ENCODE peak calls at places on chromosomes 1 and 21, in five cellular contexts. One of them, this sample, is unnamed.

GRCh38 chr1:218025454-218025853 is 259.6 kb upstream of the RRP15 start:
- DNase-seq in fibroblast of lung: peak; percentile 52
- DNase-seq in stomach: no peak
- DNase-seq in neural crest cell: no peak
- DNase-seq in cardiac muscle cell: no peak
- DNase-seq in this sample: no peak

GRCh38 chr1:154751690-154752089 is 118.4 kb downstream of the KCNN3 start:
- DNase-seq in stomach: peak; percentile 3
- DNase-seq in neural crest cell: no peak
- DNase-seq in fibroblast of lung: peak; percentile 57
- DNase-seq in cardiac muscle cell: peak; percentile 90
- DNase-seq in this sample: no peak

GRCh38 chr1:25971044-25971881 is 26.6 kb downstream of the PAFAH2 start:
- DNase-seq in stomach: no peak
- DNase-seq in neural crest cell: no peak
- DNase-seq in cardiac muscle cell: no peak
- DNase-seq in fibroblast of lung: no peak
- DNase-seq in this sample: peak; percentile 28

GRCh38 chr1:55506686-55507577 is 291.8 kb upstream of the USP24 start:
- DNase-seq in stomach: no peak
- DNase-seq in fibroblast of lung: peak; percentile 26
- DNase-seq in cardiac muscle cell: no peak
- DNase-seq in neural crest cell: no peak
- DNase-seq in this sample: no peak

GRCh38 chr1:40819101-40819500 is 35.5 kb downstream of the KCNQ4 start:
- DNase-seq in cardiac muscle cell: no peak
- DNase-seq in stomach: no peak
- DNase-seq in fibroblast of lung: no peak
- DNase-seq in neural crest cell: no peak
- DNase-seq in this sample: no peak

GRCh38 chr1:161185282-161185682 is 8.0 kb upstream of the B4GALT3 start:
- DNase-seq in neural crest cell: no peak
- DNase-seq in fibroblast of lung: peak; percentile 59
- DNase-seq in stomach: peak; percentile 58
- DNase-seq in cardiac muscle cell: peak; percentile 83
- DNase-seq in this sample: no peak

GRCh38 chr1:2973661-2974593 is 47.3 kb upstream of the ACTRT2 start:
- DNase-seq in stomach: peak; percentile 21
- DNase-seq in neural crest cell: no peak
- DNase-seq in fibroblast of lung: no peak
- DNase-seq in cardiac muscle cell: no peak
- DNase-seq in this sample: no peak

GRCh38 chr1:19678493-19678892 is 13.8 kb downstream of the HTR6 start:
- DNase-seq in fibroblast of lung: no peak
- DNase-seq in neural crest cell: no peak
- DNase-seq in cardiac muscle cell: no peak
- DNase-seq in stomach: no peak
- DNase-seq in this sample: no peak

GRCh38 chr1:23376890-23377811 is 7.5 kb upstream of the ZNF436 start:
- DNase-seq in cardiac muscle cell: peak; percentile 81
- DNase-seq in stomach: no peak
- DNase-seq in neural crest cell: no peak
- DNase-seq in fibroblast of lung: peak; percentile 92
- DNase-seq in this sample: no peak

GRCh38 chr1:153355445-153356071 is 2.1 kb upstream of the S100A9 start:
- DNase-seq in stomach: peak; percentile 53
- DNase-seq in cardiac muscle cell: peak; percentile 84
- DNase-seq in fibroblast of lung: peak; percentile 49
- DNase-seq in neural crest cell: peak; percentile 25
- DNase-seq in this sample: peak; percentile 86

GRCh38 chr21:19123525-19123924 is 719.9 kb upstream of the TMPRSS15 start:
- DNase-seq in stomach: no peak
- DNase-seq in cardiac muscle cell: no peak
- DNase-seq in fibroblast of lung: no peak
- DNase-seq in neural crest cell: no peak
- DNase-seq in this sample: no peak

GRCh38 chr1:14255231-14255630 is 343.3 kb upstream of the KAZN start:
- DNase-seq in fibroblast of lung: no peak
- DNase-seq in stomach: no peak
- DNase-seq in neural crest cell: no peak
- DNase-seq in cardiac muscle cell: no peak
- DNase-seq in this sample: no peak

GRCh38 chr1:35763211-35763610 is 6.6 kb downstream of the CLSPN start:
- DNase-seq in fibroblast of lung: no peak
- DNase-seq in cardiac muscle cell: peak; percentile 2
- DNase-seq in neural crest cell: no peak
- DNase-seq in stomach: no peak
- DNase-seq in this sample: no peak

GRCh38 chr1:52727114-52727586 is 897 bp downstream of the ZYG11B start:
- DNase-seq in cardiac muscle cell: no peak
- DNase-seq in stomach: no peak
- DNase-seq in neural crest cell: peak; percentile 7
- DNase-seq in fibroblast of lung: no peak
- DNase-seq in this sample: no peak

GRCh38 chr1:171877711-171878110 is 36.4 kb downstream of the DNM3 start:
- DNase-seq in neural crest cell: no peak
- DNase-seq in stomach: no peak
- DNase-seq in cardiac muscle cell: peak; percentile 37
- DNase-seq in fibroblast of lung: peak; percentile 73
- DNase-seq in this sample: no peak

GRCh38 chr1:53559391-53559815 is 100.2 kb downstream of the DMRTB1 start:
- DNase-seq in fibroblast of lung: no peak
- DNase-seq in cardiac muscle cell: no peak
- DNase-seq in stomach: no peak
- DNase-seq in neural crest cell: no peak
- DNase-seq in this sample: no peak

GRCh38 chr1:226506921-226507320 is 41.6 kb upstream of the STUM start:
- DNase-seq in fibroblast of lung: no peak
- DNase-seq in stomach: peak; percentile 8
- DNase-seq in cardiac muscle cell: no peak
- DNase-seq in neural crest cell: no peak
- DNase-seq in this sample: no peak

GRCh38 chr1:3603156-3603555 is 8.2 kb downstream of the MEGF6 start:
- DNase-seq in cardiac muscle cell: no peak
- DNase-seq in fibroblast of lung: no peak
- DNase-seq in neural crest cell: no peak
- DNase-seq in stomach: no peak
- DNase-seq in this sample: no peak

GRCh38 chr1:209567788-209568187 is 15.7 kb upstream of the CAMK1G start:
- DNase-seq in neural crest cell: no peak
- DNase-seq in fibroblast of lung: peak; percentile 90
- DNase-seq in cardiac muscle cell: peak; percentile 41
- DNase-seq in stomach: no peak
- DNase-seq in this sample: no peak

GRCh38 chr1:36760081-36760480 is 274.2 kb downstream of the GRIK3 start:
- DNase-seq in fibroblast of lung: no peak
- DNase-seq in neural crest cell: no peak
- DNase-seq in stomach: no peak
- DNase-seq in cardiac muscle cell: no peak
- DNase-seq in this sample: no peak

GRCh38 chr1:7389786-7390603 is 381.1 kb upstream of the VAMP3 start:
- DNase-seq in neural crest cell: no peak
- DNase-seq in fibroblast of lung: peak; percentile 47
- DNase-seq in cardiac muscle cell: no peak
- DNase-seq in stomach: peak; percentile 21
- DNase-seq in this sample: peak; percentile 22

GRCh38 chr1:117658676-117659075 is 52.8 kb downstream of the TENT5C start:
- DNase-seq in cardiac muscle cell: no peak
- DNase-seq in neural crest cell: no peak
- DNase-seq in stomach: peak; percentile 47
- DNase-seq in fibroblast of lung: no peak
- DNase-seq in this sample: no peak

GRCh38 chr1:164673584-164674214 is 114.7 kb downstream of the PBX1 start:
- DNase-seq in stomach: no peak
- DNase-seq in cardiac muscle cell: no peak
- DNase-seq in neural crest cell: peak; percentile 13
- DNase-seq in fibroblast of lung: no peak
- DNase-seq in this sample: peak; percentile 65

DNA sequence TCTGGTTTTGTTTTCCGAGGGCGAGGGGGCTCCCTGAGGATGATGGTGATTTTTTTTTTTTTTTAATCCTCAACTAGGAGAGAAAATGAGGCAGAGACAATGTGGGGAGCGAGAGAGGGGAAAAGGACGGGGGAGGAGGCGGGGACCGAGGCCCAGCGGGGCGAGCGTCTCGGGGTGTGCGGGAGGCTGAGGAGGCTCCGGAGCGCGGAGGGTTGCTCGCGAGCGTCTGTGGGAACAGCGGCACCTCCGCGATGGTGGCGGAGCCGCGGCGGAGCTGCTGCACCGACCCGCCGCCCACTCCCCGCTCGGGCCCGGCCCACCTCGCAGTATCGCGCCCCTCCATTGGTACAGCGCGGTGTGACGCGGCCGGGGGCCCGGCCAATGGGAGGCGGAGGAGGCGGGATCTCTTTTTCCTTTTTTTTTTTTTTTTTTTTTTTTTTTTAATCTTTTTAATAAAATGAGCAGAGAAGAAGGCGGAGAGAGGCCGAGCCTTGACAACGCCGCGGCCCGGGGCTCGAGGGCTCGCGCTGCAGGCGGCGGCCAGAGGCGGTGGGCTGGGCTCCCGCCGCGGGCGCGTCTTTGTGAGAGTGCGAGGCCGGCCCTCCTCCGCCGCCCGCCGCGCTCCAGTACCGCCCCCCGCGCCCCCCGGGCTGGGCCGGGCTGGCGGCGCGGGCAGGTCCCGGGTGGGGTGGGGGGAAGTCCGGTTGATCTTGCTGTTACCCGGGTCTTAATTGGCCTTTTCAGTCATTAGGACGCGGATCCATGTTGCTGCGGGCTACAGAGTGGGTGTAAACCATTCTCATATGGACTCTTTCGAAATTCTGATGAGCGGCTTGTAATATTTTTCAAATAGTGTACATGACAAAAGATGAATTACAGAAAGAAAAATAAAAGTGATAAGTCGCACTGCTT is at the start of gene RERE:
- DNase-seq in neural crest cell: peak; percentile 96
- DNase-seq in fibroblast of lung: peak; percentile 92
- DNase-seq in cardiac muscle cell: peak; percentile 97
- DNase-seq in stomach: peak; percentile 95
- DNase-seq in this sample: peak; percentile 90
- TF ChIP-seq CTCF in neural crest cell: peak; percentile 19
- TF ChIP-seq CTCF in fibroblast of lung: no peak
- TF ChIP-seq CTCF in cardiac muscle cell: peak; percentile 10
- TF ChIP-seq CTCF in stomach: no peak
- TF ChIP-seq CTCF in this sample: no peak

GRCh38 chr1:32612189-32612881 is 38.0 kb downstream of the ZBTB8OS start:
- DNase-seq in fibroblast of lung: peak; percentile 74
- DNase-seq in stomach: peak; percentile 91
- DNase-seq in cardiac muscle cell: peak; percentile 82
- DNase-seq in neural crest cell: peak; percentile 80
- DNase-seq in this sample: peak; percentile 95
- TF ChIP-seq CTCF in fibroblast of lung: peak; percentile 16
- TF ChIP-seq CTCF in stomach: no peak
- TF ChIP-seq CTCF in cardiac muscle cell: peak; percentile 34
- TF ChIP-seq CTCF in neural crest cell: peak; percentile 52
- TF ChIP-seq CTCF in this sample: no peak

GRCh38 chr1:18108313-18109057 is 887 bp downstream of the IGSF21 start:
- DNase-seq in fibroblast of lung: no peak
- DNase-seq in stomach: no peak
- DNase-seq in neural crest cell: no peak
- DNase-seq in cardiac muscle cell: no peak
- DNase-seq in this sample: no peak

GRCh38 chr1:18110598-18110939 is 3.0 kb downstream of the IGSF21 start:
- DNase-seq in neural crest cell: no peak
- DNase-seq in cardiac muscle cell: no peak
- DNase-seq in stomach: no peak
- DNase-seq in fibroblast of lung: no peak
- DNase-seq in this sample: no peak

GRCh38 chr1:18109058-18109755 is 1.6 kb downstream of the IGSF21 start:
- DNase-seq in neural crest cell: no peak
- DNase-seq in cardiac muscle cell: no peak
- DNase-seq in stomach: no peak
- DNase-seq in fibroblast of lung: no peak
- DNase-seq in this sample: no peak

GRCh38 chr1:18110968-18111367 is 3.4 kb downstream of the IGSF21 start:
- DNase-seq in fibroblast of lung: no peak
- DNase-seq in neural crest cell: no peak
- DNase-seq in stomach: no peak
- DNase-seq in cardiac muscle cell: no peak
- DNase-seq in this sample: peak; percentile 47

DNA sequence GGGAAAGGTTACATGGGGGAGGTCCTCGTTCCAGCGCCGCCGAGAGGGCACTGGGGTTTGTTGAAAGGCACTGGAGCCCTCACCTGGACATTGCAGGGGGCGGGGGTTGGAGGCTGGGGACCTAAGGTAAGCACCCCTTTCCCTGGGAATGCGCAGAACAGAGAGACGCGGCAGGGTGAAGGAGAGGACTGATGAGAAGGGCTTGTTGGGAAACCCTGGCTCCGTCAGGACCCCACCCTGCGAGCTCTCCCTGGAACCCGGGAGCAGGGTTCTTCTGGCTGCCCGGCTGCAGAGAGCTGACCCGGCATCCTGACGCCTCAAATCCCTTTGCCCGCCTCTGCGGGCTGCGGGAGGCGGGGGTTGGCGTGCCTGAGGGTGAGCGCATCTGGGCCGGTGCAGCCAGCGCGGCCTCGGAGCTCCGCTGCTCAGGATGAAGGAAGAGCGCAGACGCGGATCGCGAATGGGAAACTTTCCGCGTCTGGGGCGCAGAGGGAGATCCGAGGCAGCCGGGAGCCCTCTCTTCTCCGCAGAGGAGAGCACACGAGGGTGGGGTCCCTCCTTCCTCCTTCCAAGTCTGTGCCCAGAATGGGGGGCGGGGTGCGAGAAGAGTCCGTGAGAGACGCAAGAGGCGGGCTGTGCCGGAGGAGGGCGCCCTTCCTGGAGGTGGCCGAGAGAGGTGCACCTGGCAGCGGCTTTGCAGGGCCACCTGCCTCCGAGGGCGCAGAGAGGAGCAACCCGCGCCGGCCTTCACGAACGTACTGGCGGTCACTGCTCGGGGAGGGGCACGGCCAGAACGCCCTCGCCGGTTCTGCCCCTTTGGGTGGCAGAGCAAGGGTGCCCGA is 2.4 kb downstream of the IGSF21 start:
- DNase-seq in cardiac muscle cell: no peak
- DNase-seq in neural crest cell: no peak
- DNase-seq in fibroblast of lung: peak; percentile 4
- DNase-seq in stomach: peak; percentile 36
- DNase-seq in this sample: peak; percentile 91
- TF ChIP-seq CTCF in cardiac muscle cell: no peak
- TF ChIP-seq CTCF in neural crest cell: peak; percentile 54
- TF ChIP-seq CTCF in fibroblast of lung: no peak
- TF ChIP-seq CTCF in stomach: no peak
- TF ChIP-seq CTCF in this sample: peak; percentile 89

DNA sequence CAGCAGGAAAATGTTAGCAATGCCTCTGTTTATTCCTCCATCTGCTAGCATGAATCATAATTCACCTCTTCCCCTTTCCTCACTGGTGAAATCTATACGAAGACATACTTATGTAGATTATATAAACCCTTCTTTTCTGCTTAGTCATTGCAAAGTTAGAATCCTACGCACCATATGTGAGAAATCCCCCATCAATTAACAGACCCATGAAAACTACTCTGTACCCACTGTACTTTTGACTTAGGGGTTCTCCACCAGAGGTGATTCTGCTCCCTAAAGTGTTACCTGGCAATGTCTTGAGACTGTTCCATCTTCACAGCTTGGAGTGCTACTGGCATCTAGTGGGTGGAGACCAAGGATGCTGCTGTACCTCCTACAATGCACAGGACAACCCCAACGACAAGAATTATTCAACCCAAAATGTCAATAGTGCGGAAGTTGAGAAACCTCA is 49.6 kb upstream of the KCTD3 start:
- DNase-seq in cardiac muscle cell: peak; percentile 10
- DNase-seq in fibroblast of lung: peak; percentile 74
- DNase-seq in neural crest cell: no peak
- DNase-seq in stomach: no peak
- DNase-seq in this sample: peak; percentile 46
- TF ChIP-seq CTCF in cardiac muscle cell: no peak
- TF ChIP-seq CTCF in fibroblast of lung: peak; percentile 47
- TF ChIP-seq CTCF in neural crest cell: peak; percentile 44
- TF ChIP-seq CTCF in stomach: no peak
- TF ChIP-seq CTCF in this sample: peak; percentile 64